ENCODE peak calls at places on chromosomes 1 and 21, in nine cellular contexts. S is A549, W is BJ, Y is choroid plexus epithelial cell, E is GM12865, V is pancreas, U is GM06990, Q is endodermal cell, F is brain microvascular endothelial cell. D is an unnamed sample.

GRCh38 chr21:29077651-29078090 is 4.2 kb upstream of the CCT8 start:
- DNase-seq in S (peak), W (no peak), Y (peak), E (peak), V (peak), U (peak), Q (no peak), F (no peak), D (peak)

GRCh38 chr1:159973350-159973940 is 19.4 kb upstream of the SLAMF9 start:
- DNase-seq in S (no peak), W (no peak), Y (no peak), E (no peak), V (no peak), U (no peak), Q (no peak), F (no peak), D (no peak)

GRCh38 chr1:172380441-172381244 is 39.8 kb upstream of the C1orf105 start:
- DNase-seq in S (no peak), W (no peak), Y (no peak), E (peak), V (no peak), U (peak), Q (no peak), F (no peak), D (peak)

GRCh38 chr1:103250441-103250861 is 142.1 kb upstream of the COL11A1 start:
- DNase-seq in S (no peak), W (peak), Y (peak), E (no peak), V (no peak), U (no peak), Q (peak), F (peak), D (peak)

GRCh38 chr1:24903560-24903954 is 26.5 kb downstream of the RUNX3 start:
- DNase-seq in S (no peak), W (no peak), Y (no peak), E (peak), V (no peak), U (no peak), Q (no peak), F (no peak), D (no peak)

GRCh38 chr1:246367046-246367445 is 140.0 kb downstream of the SMYD3 start:
- DNase-seq in S (no peak), W (no peak), Y (peak), E (no peak), V (no peak), U (no peak), Q (no peak), F (no peak), D (no peak)

GRCh38 chr1:231421616-231421970 is 494 bp downstream of the EGLN1 start:
- DNase-seq in S (no peak), W (no peak), Y (peak), E (no peak), V (peak), U (no peak), Q (no peak), F (no peak), D (peak)

GRCh38 chr1:183323849-183324683 is 94.1 kb downstream of the NMNAT2 start:
- DNase-seq in S (no peak), W (no peak), Y (peak), E (peak), V (no peak), U (no peak), Q (peak), F (peak), D (peak)

GRCh38 chr1:239126881-239127280 is 259.5 kb upstream of the CHRM3 start:
- DNase-seq in S (no peak), W (no peak), Y (no peak), E (no peak), V (no peak), U (no peak), Q (no peak), F (no peak), D (no peak)

GRCh38 chr21:35072960-35073359 is 23.9 kb upstream of the RUNX1 start:
- DNase-seq in S (no peak), W (no peak), Y (peak), E (no peak), V (no peak), U (no peak), Q (no peak), F (no peak), D (peak)

GRCh38 chr1:200971955-200972711 is 51.4 kb downstream of the KIF21B start:
- DNase-seq in S (peak), W (no peak), Y (peak), E (peak), V (peak), U (no peak), Q (peak), F (peak), D (peak)

GRCh38 chr1:8285965-8286364 is 31.9 kb upstream of the SLC45A1 start:
- DNase-seq in S (no peak), W (no peak), Y (no peak), E (no peak), V (no peak), U (no peak), Q (no peak), F (no peak), D (no peak)

GRCh38 chr1:226061793-226062557 is 541 bp upstream of the H3-3A start:
- DNase-seq in S (peak), W (no peak), Y (peak), E (no peak), V (peak), U (peak), Q (peak), F (peak), D (peak)

GRCh38 chr1:33903210-33903589 is 39.3 kb downstream of the HMGB4 start:
- DNase-seq in S (no peak), W (peak), Y (no peak), E (no peak), V (peak), U (no peak), Q (no peak), F (no peak), D (peak)

GRCh38 chr1:66282343-66282852 is 251.6 kb upstream of the SGIP1 start:
- DNase-seq in S (no peak), W (no peak), Y (peak), E (peak), V (no peak), U (peak), Q (no peak), F (peak), D (peak)

GRCh38 chr21:44952929-44953627 is 13.2 kb downstream of the SLX9 start:
- DNase-seq in S (no peak), W (no peak), Y (no peak), E (no peak), V (no peak), U (no peak), Q (no peak), F (no peak), D (no peak)

GRCh38 chr1:248860007-248860406 is 1.1 kb upstream of the ZNF692 start:
- DNase-seq in S (no peak), W (no peak), Y (no peak), E (no peak), V (no peak), U (no peak), Q (no peak), F (no peak), D (no peak)

GRCh38 chr1:53616927-53617326 is 122.0 kb downstream of the GLIS1 start:
- DNase-seq in S (no peak), W (no peak), Y (no peak), E (no peak), V (no peak), U (no peak), Q (peak), F (no peak), D (peak)

GRCh38 chr1:170168263-170168662 is 22.5 kb downstream of the NTMT2 start:
- DNase-seq in S (no peak), W (peak), Y (peak), E (no peak), V (no peak), U (no peak), Q (no peak), F (no peak), D (peak)

GRCh38 chr1:221439734-221440436 is 302.0 kb downstream of the DUSP10 start:
- DNase-seq in S (peak), W (peak), Y (peak), E (peak), V (no peak), U (peak), Q (no peak), F (peak), D (peak)

GRCh38 chr21:33817136-33817535 is 98.5 kb downstream of the ATP5PO start:
- DNase-seq in S (no peak), W (no peak), Y (no peak), E (no peak), V (no peak), U (no peak), Q (no peak), F (no peak), D (no peak)

GRCh38 chr1:3060601-3061551 is 8.1 kb upstream of the PRDM16 start:
- DNase-seq in S (no peak), W (no peak), Y (peak), E (no peak), V (peak), U (no peak), Q (no peak), F (no peak), D (no peak)

GRCh38 chr1:76835203-76835602 is 32.1 kb upstream of the ST6GALNAC5 start:
- DNase-seq in S (no peak), W (no peak), Y (peak), E (no peak), V (no peak), U (no peak), Q (no peak), F (peak), D (peak)

GRCh38 chr1:74523873-74524480 is 11.6 kb upstream of the LRRC53 start:
- DNase-seq in S (no peak), W (no peak), Y (no peak), E (no peak), V (no peak), U (no peak), Q (no peak), F (no peak), D (peak)

GRCh38 chr1:187517508-187517907 is 688.8 kb downstream of the PLA2G4A start:
- DNase-seq in S (no peak), W (no peak), Y (no peak), E (no peak), V (no peak), U (no peak), Q (no peak), F (no peak), D (no peak)

GRCh38 chr1:42328916-42329496 is 6.0 kb downstream of the FOXJ3 start:
- DNase-seq in S (no peak), W (no peak), Y (no peak), E (no peak), V (no peak), U (no peak), Q (no peak), F (no peak), D (no peak)

GRCh38 chr1:17725084-17725718 is 29.9 kb upstream of the ACTL8 start:
- DNase-seq in S (no peak), W (no peak), Y (no peak), E (no peak), V (no peak), U (no peak), Q (no peak), F (no peak), D (no peak)

GRCh38 chr1:183604048-183604808 is 14.0 kb upstream of the NCF2 start:
- DNase-seq in S (no peak), W (peak), Y (peak), E (peak), V (no peak), U (peak), Q (no peak), F (peak), D (peak)

GRCh38 chr21:27033467-27033866 is 66.6 kb upstream of the ADAMTS5 start:
- DNase-seq in S (no peak), W (no peak), Y (no peak), E (no peak), V (no peak), U (no peak), Q (no peak), F (no peak), D (no peak)

GRCh38 chr1:53326598-53327182 is 1.2 kb downstream of the LRP8 start:
- DNase-seq in S (peak), W (no peak), Y (no peak), E (no peak), V (no peak), U (peak), Q (peak), F (peak), D (no peak)

GRCh38 chr21:42218836-42219605 is at the start of gene ABCG1:
- DNase-seq in S (peak), W (no peak), Y (peak), E (no peak), V (no peak), U (peak), Q (peak), F (no peak), D (no peak)

GRCh38 chr1:36836196-36836883 is 198.0 kb downstream of the GRIK3 start:
- DNase-seq in S (no peak), W (no peak), Y (no peak), E (no peak), V (no peak), U (no peak), Q (no peak), F (no peak), D (no peak)

GRCh38 chr1:31521761-31522555 is 54.4 kb upstream of the TINAGL1 start:
- DNase-seq in S (no peak), W (no peak), Y (no peak), E (no peak), V (no peak), U (no peak), Q (no peak), F (no peak), D (no peak)

GRCh38 chr1:20124451-20125057 is 5.2 kb upstream of the PLA2G2D start:
- DNase-seq in S (peak), W (no peak), Y (peak), E (peak), V (no peak), U (peak), Q (no peak), F (peak), D (peak)

GRCh38 chr1:230057681-230058565 is 9.1 kb upstream of the GALNT2 start:
- DNase-seq in S (no peak), W (no peak), Y (no peak), E (no peak), V (peak), U (no peak), Q (peak), F (no peak), D (no peak)

GRCh38 chr21:42215942-42216725 is 2.8 kb upstream of the ABCG1 start:
- DNase-seq in S (no peak), W (no peak), Y (no peak), E (no peak), V (no peak), U (no peak), Q (peak), F (no peak), D (no peak)

GRCh38 chr1:107877749-107878148 is 87.2 kb downstream of the VAV3 start:
- DNase-seq in S (no peak), W (no peak), Y (no peak), E (no peak), V (no peak), U (no peak), Q (no peak), F (no peak), D (no peak)

DNA sequence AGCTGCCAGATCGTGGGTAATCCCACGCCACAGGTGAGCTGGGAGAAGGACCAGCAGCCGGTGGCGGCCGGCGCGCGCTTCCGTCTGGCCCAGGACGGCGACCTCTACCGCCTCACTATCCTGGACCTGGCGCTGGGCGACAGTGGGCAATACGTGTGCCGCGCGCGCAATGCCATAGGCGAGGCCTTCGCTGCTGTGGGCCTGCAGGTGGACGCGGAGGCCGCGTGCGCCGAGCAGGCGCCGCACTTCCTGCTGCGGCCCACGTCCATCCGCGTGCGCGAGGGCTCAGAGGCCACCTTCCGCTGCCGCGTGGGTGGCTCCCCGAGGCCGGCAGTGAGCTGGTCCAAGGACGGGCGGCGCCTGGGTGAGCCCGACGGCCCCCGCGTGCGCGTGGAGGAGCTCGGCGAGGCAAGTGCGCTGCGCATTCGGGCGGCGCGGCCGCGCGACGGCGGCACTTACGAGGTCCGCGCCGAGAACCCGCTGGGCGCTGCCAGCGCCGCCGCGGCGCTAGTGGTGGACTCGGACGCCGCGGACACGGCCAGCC is 4.1 kb downstream of the OBSCN start:
- DNase-seq in S (no peak), W (no peak), Y (no peak), E (no peak), V (no peak), U (no peak), Q (no peak), F (no peak), D (no peak)
- H3K4me3 ChIP-seq in S (no peak), W (no peak), Y (no peak), E (no peak), V (no peak), U (no peak), Q (no peak), F (no peak), D (no peak)

DNA sequence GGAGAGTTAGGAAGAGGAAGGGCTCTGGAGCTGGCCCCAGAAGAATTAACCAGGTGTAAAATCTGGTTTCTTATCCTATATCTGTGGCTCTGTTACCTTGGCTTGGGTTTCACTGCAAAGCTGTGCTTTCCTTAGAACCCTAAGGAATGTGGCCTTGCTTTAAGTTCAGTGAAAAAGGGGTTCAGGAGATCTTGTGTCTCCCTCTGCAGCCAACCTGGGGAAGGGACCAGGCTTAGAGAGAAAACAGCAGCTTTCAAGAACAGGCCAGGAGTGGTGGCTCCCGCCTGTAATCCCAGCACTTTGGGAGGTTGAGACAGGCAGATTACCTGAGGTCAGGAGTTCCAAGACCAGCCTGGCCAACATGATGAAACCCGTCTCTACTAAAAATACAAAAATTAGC is 16.1 kb upstream of the MYCL start:
- DNase-seq in S (no peak), W (no peak), Y (peak), E (no peak), V (no peak), U (no peak), Q (no peak), F (no peak), D (no peak)
- TF ChIP-seq CTCF in S (no peak), W (peak), Y (peak), E (no peak), V (no peak), U (peak), Q (peak), F (peak), D (no peak)

GRCh38 chr1:223770621-223771315 is 58.4 kb downstream of the CAPN2 start:
- DNase-seq in S (no peak), W (no peak), Y (no peak), E (no peak), V (peak), U (no peak), Q (peak), F (no peak), D (no peak)
- H3K4me3 ChIP-seq in S (no peak), W (no peak), Y (no peak), E (no peak), V (no peak), U (no peak), Q (no peak), F (no peak), D (no peak)

GRCh38 chr1:51313268-51313852 is 17.0 kb downstream of the TTC39A start:
- DNase-seq in S (peak), W (no peak), Y (peak), E (no peak), V (no peak), U (no peak), Q (peak), F (no peak), D (no peak)
- TF ChIP-seq CTCF in S (no peak), W (no peak), Y (peak), E (no peak), V (peak), U (peak), Q (peak), F (peak), D (peak)

GRCh38 chr1:173506437-173506836 is 29.3 kb downstream of the PRDX6 start:
- DNase-seq in S (peak), W (no peak), Y (no peak), E (peak), V (peak), U (no peak), Q (peak), F (no peak), D (no peak)

GRCh38 chr1:173505401-173505800 is 28.3 kb downstream of the PRDX6 start:
- DNase-seq in S (no peak), W (no peak), Y (no peak), E (no peak), V (no peak), U (no peak), Q (no peak), F (no peak), D (no peak)

GRCh38 chr1:173507847-173508209 is 30.7 kb downstream of the PRDX6 start:
- DNase-seq in S (no peak), W (no peak), Y (no peak), E (no peak), V (no peak), U (no peak), Q (no peak), F (no peak), D (no peak)

GRCh38 chr1:173508541-173508940 is 31.4 kb downstream of the PRDX6 start:
- DNase-seq in S (no peak), W (no peak), Y (no peak), E (no peak), V (no peak), U (no peak), Q (no peak), F (no peak), D (no peak)

DNA sequence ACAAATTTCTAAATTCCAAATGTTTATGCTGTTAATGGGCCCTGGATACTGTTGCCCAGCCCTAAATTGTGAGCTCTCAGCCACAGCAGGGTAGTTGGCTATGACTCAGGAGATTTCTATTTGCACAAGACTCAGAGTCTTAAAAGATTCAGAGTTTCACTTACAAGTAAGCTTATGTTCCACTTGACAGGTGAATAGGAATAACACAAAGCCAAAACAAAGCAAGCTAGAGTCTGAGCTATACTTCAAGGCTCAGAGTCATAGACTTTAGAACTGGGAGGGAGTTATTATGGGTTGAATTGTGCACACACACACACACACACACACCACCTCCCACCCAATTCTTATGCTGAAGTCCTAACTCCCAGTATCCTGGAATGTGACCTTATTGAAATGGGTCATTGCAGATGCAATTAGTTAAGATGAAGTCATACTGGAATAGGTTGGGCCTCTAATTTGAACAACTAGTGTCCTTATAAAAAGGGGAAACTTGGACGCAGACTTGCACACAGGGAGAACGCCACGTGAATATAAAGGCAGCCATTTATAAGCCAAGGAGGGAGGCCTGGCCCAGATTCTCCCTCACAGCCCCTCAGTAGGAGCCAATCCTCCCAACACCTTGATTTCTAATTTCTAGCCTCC is 30.2 kb downstream of the PRDX6 start:
- DNase-seq in S (no peak), W (peak), Y (peak), E (no peak), V (no peak), U (no peak), Q (no peak), F (peak), D (peak)
- H3K4me3 ChIP-seq in S (no peak), W (no peak), Y (no peak), E (no peak), V (no peak), U (no peak), Q (no peak), F (no peak), D (no peak)

GRCh38 chr1:217425528-217425927 is 205.4 kb downstream of the GPATCH2 start:
- DNase-seq in S (no peak), W (peak), Y (no peak), E (no peak), V (no peak), U (no peak), Q (no peak), F (no peak), D (no peak)

GRCh38 chr1:217433664-217434063 is 197.2 kb downstream of the GPATCH2 start:
- DNase-seq in S (no peak), W (no peak), Y (no peak), E (no peak), V (no peak), U (no peak), Q (no peak), F (no peak), D (no peak)

GRCh38 chr1:217435159-217435558 is 195.7 kb downstream of the GPATCH2 start:
- DNase-seq in S (no peak), W (no peak), Y (no peak), E (no peak), V (no peak), U (no peak), Q (no peak), F (no peak), D (no peak)

GRCh38 chr1:217432339-217432738 is 198.6 kb downstream of the GPATCH2 start:
- DNase-seq in S (no peak), W (no peak), Y (no peak), E (no peak), V (no peak), U (no peak), Q (no peak), F (no peak), D (no peak)

GRCh38 chr1:217431395-217431794 is 199.5 kb downstream of the GPATCH2 start:
- DNase-seq in S (no peak), W (no peak), Y (peak), E (peak), V (no peak), U (no peak), Q (no peak), F (no peak), D (no peak)
- TF ChIP-seq CTCF in S (no peak), W (no peak), Y (peak), E (no peak), V (no peak), U (no peak), Q (no peak), F (peak), D (no peak)

GRCh38 chr1:185734929-185735666 is 907 bp downstream of the HMCN1 start:
- DNase-seq in S (no peak), W (no peak), Y (peak), E (peak), V (no peak), U (no peak), Q (no peak), F (peak), D (peak)
- H3K4me3 ChIP-seq in S (peak), W (peak), Y (peak), E (peak), V (peak), U (peak), Q (peak), F (peak), D (peak)